ENCODE peak calls at places on chromosomes 12 and 14, in four cellular contexts. Q, K, T and C are unnamed samples.

GRCh38 chr12:57483466-57483865 is 3.8 kb upstream of the ARHGAP9 start:
- DNase-seq in Q (no peak), T (peak; percentile 69), K (no peak), C (peak; percentile 38)

GRCh38 chr12:52729147-52729546 is 25.8 kb upstream of the KRT77 start:
- DNase-seq in T (no peak), Q (no peak), K (no peak), C (no peak)

GRCh38 chr12:25806271-25806670 is 152.2 kb upstream of the RASSF8 start:
- DNase-seq in T (peak; percentile 72), Q (no peak), K (no peak), C (no peak)

GRCh38 chr12:2561367-2561766 is 233.4 kb upstream of the FKBP4 start:
- DNase-seq in T (peak; percentile 36), K (no peak), Q (no peak), C (no peak)

GRCh38 chr14:97298775-97299174 is 501.6 kb downstream of the VRK1 start:
- DNase-seq in T (no peak), Q (no peak), K (no peak), C (no peak)

GRCh38 chr12:71046215-71046614 is 111.6 kb downstream of the TSPAN8 start:
- DNase-seq in K (no peak), Q (no peak), T (peak; percentile 2), C (no peak)

GRCh38 chr14:31174433-31174832 is 33.2 kb downstream of the HECTD1 start:
- DNase-seq in Q (no peak), K (no peak), T (no peak), C (no peak)

GRCh38 chr12:16531623-16532022 is 74.3 kb downstream of the LMO3 start:
- DNase-seq in K (no peak), T (no peak), Q (peak; percentile 64), C (no peak)

GRCh38 chr12:127957001-127957660 is 309.8 kb upstream of the TMEM132C start:
- DNase-seq in Q (no peak), T (no peak), K (no peak), C (no peak)

GRCh38 chr12:77032406-77032805 is 33.0 kb downstream of the E2F7 start:
- DNase-seq in Q (no peak), K (no peak), T (peak; percentile 54), C (no peak)

GRCh38 chr14:52067873-52068740 is 752 bp downstream of the NID2 start:
- DNase-seq in K (no peak), Q (peak; percentile 50), T (peak; percentile 51), C (peak; percentile 76)

GRCh38 chr14:99062216-99062615 is 209.8 kb downstream of the BCL11B start:
- DNase-seq in Q (no peak), T (no peak), K (no peak), C (no peak)

GRCh38 chr14:81313200-81313599 is 86.9 kb downstream of the STON2 start:
- DNase-seq in Q (no peak), T (no peak), K (no peak), C (no peak)

GRCh38 chr12:53950789-53951576 is 3.7 kb upstream of the HOXC12 start:
- DNase-seq in T (no peak), K (no peak), Q (no peak), C (no peak)

GRCh38 chr12:53952335-53952694 is 2.4 kb upstream of the HOXC12 start:
- DNase-seq in K (no peak), Q (no peak), T (no peak), C (no peak)

GRCh38 chr12:53950441-53950781 is 4.3 kb upstream of the HOXC12 start:
- DNase-seq in T (no peak), K (no peak), Q (no peak), C (no peak)

GRCh38 chr12:53952871-53953734 is 1.6 kb upstream of the HOXC12 start:
- DNase-seq in Q (no peak), K (peak; percentile 13), T (no peak), C (no peak)

GRCh38 chr12:53951577-53952334 is 2.9 kb upstream of the HOXC12 start:
- DNase-seq in T (no peak), Q (no peak), K (no peak), C (no peak)
- H3K4me1 ChIP-seq in T (no peaks in the 10 kb centered on the region), Q (peaks cover 26% of the 10 kb centered on the region), K (peaks cover 12% of the 10 kb centered on the region), C (peaks cover 7% of the 10 kb centered on the region)

DNA sequence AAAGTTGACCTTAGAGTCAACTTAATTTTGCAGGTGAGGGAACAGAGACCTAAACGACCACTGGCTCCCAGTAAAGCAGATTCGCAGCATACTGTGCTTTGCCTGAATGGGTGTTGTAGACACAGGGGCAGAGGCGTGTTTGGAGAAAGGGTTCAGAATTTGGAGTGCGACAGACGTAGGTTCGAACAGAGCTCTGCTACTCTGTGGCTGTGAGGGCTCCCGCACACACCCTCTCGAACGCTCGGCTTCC is 240 bp upstream of the TOMM20L start:
- DNase-seq in Q (no peak), T (no peak), K (no peak), C (no peak)
- TF ChIP-seq POLR2A in Q (no peak), T (no peak), K (no peak), C (no peak)

GRCh38 chr14:68775614-68776126 is 17.2 kb downstream of the ZFP36L1 start:
- DNase-seq in K (no peak), Q (no peak), T (no peak), C (peak; percentile 61)
- H3K27ac ChIP-seq in K (no peak overlapping the region), Q (no peak overlapping the region), T (no peak overlapping the region), C (no peak overlapping the region)

GRCh38 chr14:105999361-106000028 is 473.1 kb downstream of the TMEM121 start:
- DNase-seq in Q (peak; percentile 55), K (peak; percentile 24), T (no peak), C (peak; percentile 87)
- H3K4me1 ChIP-seq in Q (no peaks in the 10 kb centered on the region), K (no peaks in the 10 kb centered on the region), T (no peaks in the 10 kb centered on the region), C (no peaks in the 10 kb centered on the region)

GRCh38 chr14:24188251-24189058 is at the start of gene IPO4:
- DNase-seq in K (peak; percentile 95), T (peak; percentile 98), Q (peak; percentile 97), C (peak; percentile 97)
- TF ChIP-seq POLR2A in K (peak; percentile 88), T (peak; percentile 90), Q (no peak), C (peak; percentile 19)